ENCODE peak calls at places on chromosomes 7 and 10, in six cellular contexts. U is chondrocyte, Z is AG09319, N is WERI-Rb-1, J is fibroblast of villous mesenchyme, V is LNCaP clone FGC. T is an unnamed sample.

GRCh38 chr7:118214833-118215182 is 9.7 kb upstream of the ANKRD7 start:
- DNase-seq in N (no peak), U (no peak), Z (no peak), J (no peak), V (no peak), T (no peak)

GRCh38 chr10:101785801-101786200 is 2.6 kb upstream of the NPM3 start:
- DNase-seq in N (no peak), V (no peak), U (no peak), J (no peak), Z (no peak), T (no peak)

GRCh38 chr7:123096976-123097375 is 101.5 kb upstream of the TAS2R16 start:
- DNase-seq in V (no peak), Z (no peak), U (no peak), J (no peak), N (no peak), T (no peak)

GRCh38 chr7:1317654-1318450 is 85.2 kb downstream of the UNCX start:
- DNase-seq in V (no peak), N (no peak), Z (no peak), U (no peak), J (no peak), T (no peak)

GRCh38 chr7:78020874-78021249 is 222.3 kb downstream of the PHTF2 start:
- DNase-seq in J (no peak), U (no peak), Z (no peak), N (no peak), V (no peak), T (no peak)

GRCh38 chr10:63699785-63700184 is 178.6 kb downstream of the REEP3 start:
- DNase-seq in V (no peak), Z (no peak), J (peak), U (no peak), N (no peak), T (peak)

GRCh38 chr10:78178940-78179339 is 145.3 kb downstream of the RPS24 start:
- DNase-seq in J (no peak), U (no peak), N (no peak), V (peak), Z (no peak), T (no peak)

GRCh38 chr10:32332299-32332750 is 14.6 kb downstream of the EPC1 start:
- DNase-seq in N (no peak), Z (no peak), V (peak), U (no peak), J (peak), T (peak)

GRCh38 chr7:5488286-5488878 is 64.7 kb upstream of the TNRC18 start:
- DNase-seq in U (no peak), Z (no peak), N (no peak), V (no peak), J (no peak), T (no peak)

GRCh38 chr10:77501152-77501845 is 136.3 kb downstream of the KCNMA1 start:
- DNase-seq in V (no peak), J (peak), N (no peak), U (no peak), Z (no peak), T (peak)

GRCh38 chr10:93746844-93747284 is 10.9 kb upstream of the LGI1 start:
- DNase-seq in V (no peak), N (peak), U (no peak), Z (peak), J (peak), T (peak)

GRCh38 chr7:154698726-154699291 is 304.1 kb downstream of the PAXIP1 start:
- DNase-seq in J (no peak), V (no peak), N (no peak), U (no peak), Z (no peak), T (no peak)
- TF ChIP-seq CTCF in J (no peak), V (peak), N (peak), U (no peak), Z (no peak), T (no peak)

GRCh38 chr7:51471199-51472016 is 154.8 kb upstream of the COBL start:
- DNase-seq in N (no peak), U (no peak), V (no peak), Z (no peak), J (no peak), T (no peak)
- TF ChIP-seq CTCF in N (no peak), U (no peak), V (no peak), Z (no peak), J (no peak), T (no peak)

GRCh38 chr10:22103701-22104100 is 100.2 kb upstream of the DNAJC1 start:
- DNase-seq in V (no peak), U (no peak), N (no peak), J (peak), Z (no peak), T (no peak)
- TF ChIP-seq CTCF in V (peak), U (peak), N (peak), J (peak), Z (peak), T (peak)

GRCh38 chr10:51956822-51957221 is 257.4 kb upstream of the CSTF2T start:
- DNase-seq in V (no peak), Z (no peak), J (no peak), U (no peak), N (no peak), T (no peak)
- TF ChIP-seq CTCF in V (no peak), Z (no peak), J (no peak), U (no peak), N (no peak), T (no peak)

GRCh38 chr7:22433710-22434460 is 66.1 kb downstream of the STEAP1B start:
- DNase-seq in U (no peak), Z (no peak), J (peak), V (no peak), N (no peak), T (peak)
- TF ChIP-seq CTCF in U (no peak), Z (no peak), J (no peak), V (no peak), N (no peak), T (peak)

T was measured in HFFc6.